ENCODE peak calls at places on chromosomes 6 and 20, in five cellular contexts. A, S, B, L and K are unnamed samples.

GRCh38 chr20:11331096-11331495 is 586.6 kb upstream of the BTBD3 start:
- DNase-seq in A (no peak), S (no peak), B (no peak), L (no peak), K (no peak)

GRCh38 chr20:57479196-57479595 is 45.7 kb downstream of the CTCFL start:
- DNase-seq in A (no peak), S (no peak), B (no peak), L (peak), K (peak)

GRCh38 chr6:75233097-75233615 is 10.4 kb downstream of the COX7A2 start:
- DNase-seq in A (no peak), S (no peak), B (no peak), L (no peak), K (no peak)

GRCh38 chr20:55461519-55461918 is 543.8 kb downstream of the CBLN4 start:
- DNase-seq in A (no peak), S (no peak), B (no peak), L (no peak), K (no peak)

GRCh38 chr20:50339196-50339901 is 148.7 kb downstream of the CEBPB start:
- DNase-seq in A (no peak), S (no peak), B (no peak), L (no peak), K (peak)

GRCh38 chr20:16062661-16063591 is 510.3 kb downstream of the KIF16B start:
- DNase-seq in A (no peak), S (no peak), B (no peak), L (no peak), K (no peak)

GRCh38 chr6:39044181-39044580 is 4.4 kb upstream of the GLP1R start:
- DNase-seq in A (no peak), S (no peak), B (no peak), L (no peak), K (no peak)

GRCh38 chr6:33455051-33455450 is 675 bp downstream of the ZBTB9 start:
- DNase-seq in A (no peak), S (no peak), B (no peak), L (no peak), K (no peak)

GRCh38 chr6:103105686-103106085 is 1712.2 kb downstream of the GRIK2 start:
- DNase-seq in A (no peak), S (no peak), B (no peak), L (no peak), K (no peak)

GRCh38 chr6:103101267-103101666 is 1707.8 kb downstream of the GRIK2 start:
- DNase-seq in A (no peak), S (no peak), B (no peak), L (no peak), K (no peak)
- TF ChIP-seq POLR2AphosphoS5 in A (no peak), S (no peak), B (no peak), L (no peak), K (no peak)

DNA sequence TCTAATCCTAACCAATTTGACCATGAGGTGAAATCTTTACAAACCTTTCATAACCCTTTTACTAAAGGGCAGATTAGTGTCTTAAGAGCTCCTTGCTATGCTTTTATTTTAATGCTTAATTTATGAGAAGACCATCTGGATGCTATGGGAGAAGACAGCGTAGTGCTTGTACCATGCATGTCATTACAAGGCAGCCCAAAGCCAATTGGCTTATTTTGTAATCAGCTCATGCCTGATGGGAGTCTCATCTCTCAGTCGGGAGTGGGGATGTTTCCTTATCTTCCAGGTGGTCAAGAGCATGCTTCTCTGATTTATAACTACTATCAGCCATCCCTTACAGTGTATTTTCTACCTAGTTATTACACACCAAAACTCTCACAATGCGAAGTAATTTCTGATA is 304.7 kb downstream of the FARS2 start:
- DNase-seq in A (no peak), S (no peak), B (no peak), L (no peak), K (no peak)
- H3K27ac ChIP-seq in A (no peak), S (peak), B (no peak), L (no peak), K (no peak)

GRCh38 chr6:160750276-160750689 is 48.2 kb downstream of the PLG start:
- DNase-seq in A (no peak), S (peak), B (no peak), L (no peak), K (no peak)
- H3K4me3 ChIP-seq in A (no peak), S (no peak), B (no peak), L (no peak), K (no peak)

GRCh38 chr6:13273202-13273930 is 55.0 kb downstream of the TBC1D7 start:
- DNase-seq in A (no peak), S (no peak), B (no peak), L (no peak), K (no peak)
- TF ChIP-seq POLR2AphosphoS5 in A (no peak), S (no peak), B (no peak), L (no peak), K (no peak)

GRCh38 chr6:2883673-2884072 is 19.4 kb downstream of the SERPINB9 start:
- DNase-seq in A (no peak), S (no peak), B (no peak), L (no peak), K (no peak)
- H3K27ac ChIP-seq in A (no peak), S (no peak), B (no peak), L (no peak), K (no peak)

GRCh38 chr6:26329763-26330511 is 35.1 kb upstream of the BTN3A2 start:
- DNase-seq in A (no peak), S (no peak), B (peak), L (no peak), K (no peak)

GRCh38 chr6:26328265-26328844 is 36.6 kb upstream of the BTN3A2 start:
- DNase-seq in A (no peak), S (no peak), B (peak), L (no peak), K (no peak)

GRCh38 chr6:26324295-26324727 is 40.7 kb upstream of the BTN3A2 start:
- DNase-seq in A (no peak), S (no peak), B (no peak), L (no peak), K (no peak)

GRCh38 chr6:26330835-26331808 is 33.9 kb upstream of the BTN3A2 start:
- DNase-seq in A (no peak), S (no peak), B (peak), L (no peak), K (no peak)

GRCh38 chr6:26327450-26328264 is 37.3 kb upstream of the BTN3A2 start:
- DNase-seq in A (no peak), S (no peak), B (peak), L (no peak), K (no peak)
- H3K4me3 ChIP-seq in A (no peak), S (peak), B (peak), L (no peak), K (no peak)

GRCh38 chr6:35396991-35397390 is 54.6 kb downstream of the PPARD start:
- DNase-seq in A (peak), S (no peak), B (no peak), L (no peak), K (no peak)
- TF ChIP-seq POLR2AphosphoS5 in A (no peak), S (no peak), B (no peak), L (no peak), K (no peak)